ENCODE peak calls at places on chromosomes 11 and 22, in ten cellular contexts. T is right atrium auricular region, L is thyroid gland, W is tibial nerve, U is lower lobe of right lung, R is epithelial cell of esophagus, I is mucosa of descending colon, Z is uterus, V is astrocyte of the cerebellum, K is cardiac fibroblast. O is an unnamed sample.

GRCh38 chr22:45212992-45213751 is 27.5 kb downstream of the KIAA0930 start:
- DNase-seq in T (peak), L (peak), W (peak), U (peak), R (peak), I (no peak), Z (peak), V (no peak), K (peak), O (no peak)

GRCh38 chr11:126403039-126403438 is 47.6 kb downstream of the ST3GAL4 start:
- DNase-seq in T (no peak), L (no peak), W (peak), U (no peak), R (peak), I (peak), Z (no peak), V (no peak), K (no peak), O (no peak)

GRCh38 chr11:14593671-14594070 is 49.9 kb upstream of the PDE3B start:
- DNase-seq in T (no peak), L (no peak), W (no peak), U (no peak), R (no peak), I (no peak), Z (no peak), V (no peak), K (no peak), O (no peak)

GRCh38 chr11:62148271-62148980 is 24.6 kb downstream of the INCENP start:
- DNase-seq in T (no peak), L (no peak), W (no peak), U (peak), R (no peak), I (no peak), Z (no peak), V (no peak), K (no peak), O (no peak)

GRCh38 chr11:6692128-6692527 is 9.0 kb upstream of the MRPL17 start:
- DNase-seq in T (no peak), L (no peak), W (no peak), U (no peak), R (no peak), I (no peak), Z (no peak), V (no peak), K (no peak), O (no peak)

GRCh38 chr22:36323855-36324331 is 63.9 kb downstream of the MYH9 start:
- DNase-seq in T (peak), L (peak), W (no peak), U (no peak), R (no peak), I (peak), Z (peak), V (no peak), K (peak), O (no peak)

GRCh38 chr11:78282821-78283220 is 94.1 kb downstream of the USP35 start:
- DNase-seq in T (no peak), L (no peak), W (no peak), U (no peak), R (no peak), I (no peak), Z (no peak), V (no peak), K (no peak), O (no peak)

GRCh38 chr11:13152264-13152663 is 125.3 kb upstream of the BMAL1 start:
- DNase-seq in T (no peak), L (no peak), W (no peak), U (no peak), R (no peak), I (no peak), Z (no peak), V (no peak), K (no peak), O (no peak)

GRCh38 chr11:75342966-75343870 is 8.2 kb downstream of the ARRB1 start:
- DNase-seq in T (no peak), L (no peak), W (no peak), U (peak), R (peak), I (peak), Z (no peak), V (no peak), K (peak), O (no peak)

GRCh38 chr11:111526501-111526900 is 11.9 kb downstream of the HOATZ start:
- DNase-seq in T (no peak), L (no peak), W (no peak), U (no peak), R (peak), I (no peak), Z (no peak), V (no peak), K (no peak), O (no peak)

GRCh38 chr11:116366451-116366850 is 406.3 kb downstream of the BUD13 start:
- DNase-seq in T (no peak), L (no peak), W (no peak), U (no peak), R (no peak), I (no peak), Z (no peak), V (no peak), K (no peak), O (no peak)

GRCh38 chr22:46942816-46943783 is 180.7 kb downstream of the TBC1D22A start:
- DNase-seq in T (peak), L (no peak), W (peak), U (peak), R (peak), I (no peak), Z (peak), V (no peak), K (no peak), O (no peak)

GRCh38 chr11:33701831-33702230 is 1.2 kb upstream of the C11orf91 start:
- DNase-seq in T (no peak), L (no peak), W (peak), U (no peak), R (peak), I (no peak), Z (no peak), V (no peak), K (peak), O (no peak)

GRCh38 chr11:63670738-63671321 is 346 bp downstream of the ATL3 start:
- DNase-seq in T (peak), L (peak), W (peak), U (peak), R (peak), I (peak), Z (peak), V (no peak), K (peak), O (no peak)
- TF ChIP-seq CTCF in T (peak), L (no peak), W (peak), U (peak), R (peak), I (peak), Z (peak), V (peak), K (peak), O (peak)

DNA sequence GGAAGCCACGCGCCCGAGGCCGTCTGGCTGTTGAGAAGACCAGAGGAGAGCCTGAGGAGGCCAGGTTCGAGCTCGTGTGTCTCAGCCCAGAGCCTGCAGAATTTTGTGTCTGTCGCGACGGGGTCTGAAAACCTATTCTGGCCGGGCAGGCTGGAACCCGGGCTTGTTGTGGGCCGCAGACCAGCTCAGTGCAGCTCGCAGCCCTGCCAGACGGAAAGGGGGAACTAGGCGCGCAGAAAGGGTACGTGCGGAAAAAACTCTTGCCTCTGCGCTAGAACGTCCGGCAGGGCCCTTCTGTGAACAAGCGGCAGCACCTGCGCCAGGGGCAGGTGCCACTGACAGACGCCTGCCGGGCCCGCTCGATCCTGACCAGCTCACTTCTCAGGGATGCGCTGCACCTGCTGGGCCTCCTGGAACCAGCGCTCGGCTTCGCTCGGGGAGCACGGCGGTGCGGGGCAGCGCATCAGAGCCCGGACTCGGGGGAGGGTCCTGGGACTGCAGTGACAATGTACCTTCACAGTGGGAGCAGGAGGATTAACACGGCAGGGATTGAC is 409.3 kb downstream of the BRD1 start:
- DNase-seq in T (no peak), L (no peak), W (no peak), U (no peak), R (no peak), I (no peak), Z (no peak), V (no peak), K (no peak), O (no peak)
- H3K4me3 ChIP-seq in T (no peak), L (no peak), W (no peak), U (no peak), R (no peak), I (no peak), Z (no peak), V (no peak), K (no peak), O (no peak)

GRCh38 chr11:131867457-131868257 is 497.2 kb downstream of the NTM start:
- DNase-seq in T (peak), L (peak), W (peak), U (peak), R (peak), I (peak), Z (peak), V (peak), K (peak), O (peak)
- TF ChIP-seq CTCF in T (peak), L (peak), W (peak), U (peak), R (peak), I (no peak), Z (peak), V (peak), K (peak), O (peak)

DNA sequence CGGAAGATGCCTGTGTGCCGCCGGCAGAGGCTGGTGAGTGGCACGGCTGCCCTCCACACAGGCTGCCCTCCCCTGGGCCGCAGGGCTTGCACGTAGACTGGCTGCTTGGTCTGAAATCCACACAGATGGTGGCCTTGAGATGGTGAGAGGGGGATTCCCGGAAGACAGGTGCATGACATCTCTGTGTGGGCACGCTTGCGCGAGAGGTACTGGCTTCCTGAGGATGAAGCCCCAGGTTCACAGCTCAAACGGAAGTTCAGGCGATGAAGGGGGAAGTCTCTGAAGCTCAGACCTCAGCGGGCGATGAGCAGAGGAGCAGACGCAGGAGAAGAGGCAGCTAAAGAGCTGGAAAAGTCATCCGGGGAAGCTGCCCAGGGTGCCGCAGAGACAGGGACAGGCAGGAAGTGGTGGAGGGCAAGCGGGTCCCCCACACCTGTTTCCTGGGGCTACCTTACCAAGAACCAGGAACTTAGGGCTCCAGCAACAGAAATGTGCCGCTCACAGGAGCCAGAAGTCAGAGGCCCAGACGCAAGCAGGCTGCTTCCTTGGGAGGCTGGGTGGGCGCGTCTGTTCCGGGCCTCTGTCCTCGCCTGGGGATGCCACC is 7.2 kb downstream of the CRELD2 start:
- DNase-seq in T (no peak), L (no peak), W (no peak), U (no peak), R (no peak), I (peak), Z (no peak), V (no peak), K (no peak), O (no peak)
- H3K4me3 ChIP-seq in T (no peak), L (no peak), W (no peak), U (no peak), R (no peak), I (no peak), Z (no peak), V (no peak), K (no peak), O (no peak)

DNA sequence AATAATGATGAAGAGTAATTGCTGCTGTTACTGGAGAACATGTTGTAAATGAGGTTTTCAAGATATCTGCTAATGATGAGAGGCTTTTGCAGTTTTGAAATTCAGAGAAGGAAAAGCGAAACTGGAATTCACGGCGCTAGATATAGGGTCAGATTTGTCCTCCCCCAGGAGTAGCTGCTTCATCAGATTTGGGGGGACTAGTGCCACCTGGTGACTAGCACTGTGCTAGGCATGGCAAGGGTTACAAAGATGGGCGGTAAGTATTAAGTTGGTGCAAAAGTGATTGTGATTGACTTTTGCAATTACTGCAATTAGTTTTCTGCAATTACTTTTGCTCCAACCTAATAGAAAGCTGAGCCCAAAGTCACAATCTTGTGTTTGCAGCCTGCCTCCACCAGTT is 879.9 kb upstream of the TENM4 start:
- DNase-seq in T (no peak), L (no peak), W (no peak), U (no peak), R (peak), I (no peak), Z (no peak), V (no peak), K (no peak), O (no peak)
- TF ChIP-seq CTCF in T (no peak), L (no peak), W (no peak), U (no peak), R (peak), I (no peak), Z (no peak), V (peak), K (no peak), O (peak)

GRCh38 chr11:2300936-2301630 is 635 bp downstream of the C11orf21 start:
- DNase-seq in T (peak), L (no peak), W (peak), U (no peak), R (no peak), I (no peak), Z (no peak), V (no peak), K (no peak), O (no peak)
- H3K4me3 ChIP-seq in T (no peak), L (no peak), W (no peak), U (peak), R (no peak), I (no peak), Z (no peak), V (no peak), K (no peak), O (no peak)

GRCh38 chr11:3124821-3125220 is 40.3 kb downstream of the OSBPL5 start:
- DNase-seq in T (no peak), L (no peak), W (no peak), U (peak), R (no peak), I (peak), Z (no peak), V (no peak), K (no peak), O (no peak)
- TF ChIP-seq CTCF in T (no peak), L (no peak), W (no peak), U (no peak), R (no peak), I (no peak), Z (no peak), V (no peak), K (no peak), O (no peak)

GRCh38 chr22:23110190-23110921 is 31.4 kb downstream of the RSPH14 start:
- DNase-seq in T (no peak), L (no peak), W (no peak), U (no peak), R (no peak), I (no peak), Z (no peak), V (no peak), K (no peak), O (no peak)
- H3K4me3 ChIP-seq in T (no peak), L (no peak), W (no peak), U (no peak), R (no peak), I (no peak), Z (no peak), V (no peak), K (no peak), O (no peak)

DNA sequence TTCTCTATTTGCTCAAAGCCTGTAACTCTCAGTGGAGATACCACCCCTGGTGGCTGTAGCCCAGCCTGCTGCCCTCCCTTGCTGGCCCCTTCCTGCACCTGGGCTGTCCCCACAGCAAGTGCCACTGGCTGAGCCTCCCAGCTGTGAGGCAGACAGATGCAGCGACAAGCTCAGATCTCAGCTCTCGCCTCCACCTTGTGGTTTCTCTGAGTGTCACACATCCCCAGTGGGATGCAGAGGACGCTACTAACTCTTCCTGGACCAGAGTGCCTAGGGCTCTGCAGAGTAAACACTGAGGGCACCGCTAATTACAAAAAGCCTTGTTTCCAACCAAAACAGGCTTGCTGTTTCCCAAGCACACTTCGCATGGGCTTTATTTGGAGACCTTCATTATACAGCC is 8.9 kb downstream of the YPEL1 start:
- DNase-seq in T (no peak), L (no peak), W (no peak), U (no peak), R (peak), I (no peak), Z (no peak), V (no peak), K (no peak), O (no peak)
- TF ChIP-seq CTCF in T (no peak), L (no peak), W (no peak), U (no peak), R (peak), I (no peak), Z (no peak), V (peak), K (peak), O (no peak)

DNA sequence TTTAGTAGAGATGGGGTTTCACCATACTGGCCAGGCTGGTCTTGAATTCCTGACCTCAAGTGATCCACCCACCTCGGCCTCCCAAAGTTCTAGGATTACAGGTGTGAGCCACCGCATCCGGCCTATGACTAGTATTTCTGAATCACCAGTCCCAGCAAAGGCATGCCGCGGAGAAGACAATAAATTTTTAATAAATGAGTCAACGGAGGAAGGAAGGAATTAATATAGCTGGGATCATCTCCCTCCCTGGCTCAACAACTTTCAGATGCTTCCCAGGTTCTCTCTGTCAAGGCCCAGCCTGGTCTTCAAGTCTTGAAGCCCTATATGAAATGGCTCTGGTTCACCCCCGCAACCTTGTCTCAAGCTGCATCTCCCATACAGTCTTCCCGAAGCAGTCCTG is 45.7 kb downstream of the CYTH4 start:
- DNase-seq in T (no peak), L (no peak), W (no peak), U (no peak), R (peak), I (no peak), Z (no peak), V (peak), K (peak), O (peak)
- H3K4me3 ChIP-seq in T (no peak), L (no peak), W (no peak), U (no peak), R (no peak), I (no peak), Z (no peak), V (no peak), K (no peak), O (no peak)

O was measured in AG04450.